ENCODE peak calls at places on chromosome 13, in nine cellular contexts. T, B, F, V, Y, X, Z, M and G are unnamed samples.

GRCh38 chr13:90868321-90868920 is 479.1 kb upstream of the MIR17HG start:
- DNase-seq in T (no peak), B (peak; percentile 33), F (peak; percentile 41), V (peak; percentile 14), Y (peak; percentile 21), X (no peak), Z (no peak), M (no peak), G (peak; percentile 55)

GRCh38 chr13:40352385-40352778 is 314.1 kb downstream of the FOXO1 start:
- DNase-seq in T (no peak), B (no peak), F (no peak), V (no peak), Y (peak; percentile 42), X (no peak), Z (no peak), M (peak; percentile 68), G (no peak)

GRCh38 chr13:113044431-113045114 is 61.0 kb upstream of the F7 start:
- DNase-seq in T (no peak), B (peak; percentile 43), F (no peak), V (no peak), Y (peak; percentile 93), X (no peak), Z (peak; percentile 38), M (no peak), G (peak; percentile 92)

GRCh38 chr13:20684535-20684934 is 19.0 kb upstream of the IL17D start:
- DNase-seq in T (no peak), B (no peak), F (no peak), V (peak; percentile 84), Y (no peak), X (no peak), Z (no peak), M (no peak), G (no peak)

GRCh38 chr13:75847588-75847987 is 211.5 kb downstream of the LMO7 start:
- DNase-seq in T (no peak), B (no peak), F (no peak), V (no peak), Y (no peak), X (no peak), Z (no peak), M (no peak), G (no peak)

GRCh38 chr13:60047943-60048342 is 115.8 kb downstream of the DIAPH3 start:
- DNase-seq in T (no peak), B (no peak), F (no peak), V (no peak), Y (no peak), X (no peak), Z (no peak), M (no peak), G (no peak)

GRCh38 chr13:107370036-107370785 is 802.3 kb upstream of the ARGLU1 start:
- DNase-seq in T (no peak), B (no peak), F (no peak), V (peak; percentile 88), Y (no peak), X (no peak), Z (peak; percentile 83), M (no peak), G (no peak)

GRCh38 chr13:99464441-99464949 is 36.8 kb upstream of the TM9SF2 start:
- DNase-seq in T (no peak), B (peak; percentile 65), F (no peak), V (no peak), Y (no peak), X (no peak), Z (no peak), M (no peak), G (no peak)

GRCh38 chr13:41179593-41180250 is 14.6 kb downstream of the KBTBD7 start:
- DNase-seq in T (no peak), B (peak; percentile 6), F (no peak), V (peak; percentile 81), Y (no peak), X (no peak), Z (no peak), M (no peak), G (no peak)